ENCODE peak calls at places on chromosomes 16 and 17, in five cellular contexts. S is GM23248; B is NCI-H1092 treated with DMSO at 0.1 percent for 48 hours; T is stimulated activated CD4-positive, alpha-beta T cell treated with anti-CD3 and anti-CD28 coated beads, TNF-alpha, amount 100 ng/mL, for 48 hours; C is brain microvascular endothelial cell. X is an unnamed sample.
A peak's percentile ranks its signal among the peaks of the same experiment; 100 is the strongest.

GRCh38 chr16:7744546-7745294 is 412.1 kb downstream of the RBFOX1 start:
- DNase-seq in S (no peak), B (no peak), T (no peak), C (no peak), X (peak; percentile 45)

GRCh38 chr16:66656547-66656946 is 40.0 kb downstream of the CMTM4 start:
- DNase-seq in S (peak; percentile 60), B (no peak), T (no peak), C (peak; percentile 11), X (no peak)

GRCh38 chr16:11202260-11203091 is 53.5 kb downstream of the SOCS1 start:
- DNase-seq in S (peak; percentile 66), B (no peak), T (no peak), C (peak; percentile 33), X (no peak)

GRCh38 chr16:25747160-25747758 is 55.5 kb downstream of the HS3ST4 start:
- DNase-seq in S (peak; percentile 6), B (no peak), T (no peak), C (no peak), X (no peak)

GRCh38 chr16:14151256-14152030 is 80.3 kb downstream of the MRTFB start:
- DNase-seq in S (peak; percentile 64), B (no peak), T (no peak), C (peak; percentile 42), X (no peak)

GRCh38 chr16:4384497-4384896 is 12.8 kb downstream of the VASN start:
- DNase-seq in S (peak; percentile 95), B (no peak), T (no peak), C (no peak), X (no peak)

GRCh38 chr16:86508947-86509758 is 1.2 kb upstream of the FOXF1 start:
- DNase-seq in S (peak; percentile 86), B (no peak), T (no peak), C (peak; percentile 27), X (no peak)

GRCh38 chr16:31458073-31458834 is 1.0 kb upstream of the ARMC5 start:
- DNase-seq in S (peak; percentile 67), B (peak; percentile 41), T (no peak), C (peak; percentile 29), X (no peak)

GRCh38 chr16:47204736-47205499 is 61.2 kb upstream of the NETO2 start:
- DNase-seq in S (no peak), B (peak; percentile 8), T (no peak), C (no peak), X (peak; percentile 5)

GRCh38 chr17:48553190-48553547 is 8.3 kb upstream of the HOXB2 start:
- DNase-seq in S (no peak), B (no peak), T (no peak), C (no peak), X (no peak)

GRCh38 chr16:79009911-79010310 is 590.6 kb downstream of the MAF start:
- DNase-seq in S (no peak), B (peak; percentile 21), T (no peak), C (no peak), X (no peak)

GRCh38 chr17:37292429-37293139 is 83.2 kb upstream of the C17orf78 start:
- DNase-seq in S (peak; percentile 15), B (no peak), T (no peak), C (no peak), X (no peak)

GRCh38 chr17:55661359-55661758 is 61.3 kb downstream of the TMEM100 start:
- DNase-seq in S (no peak), B (no peak), T (no peak), C (no peak), X (no peak)

GRCh38 chr16:86919531-86920305 is 341.4 kb downstream of the FOXL1 start:
- DNase-seq in S (no peak), B (no peak), T (no peak), C (no peak), X (no peak)